ENCODE peak calls at places on chromosome 6, in six cellular contexts. K is tibial artery, O is psoas muscle, W is PC-3, S is mammary epithelial cell, R is left ventricle myocardium inferior. J is an unnamed sample.

GRCh38 chr6:7628479-7628878 is 38.5 kb downstream of the SNRNP48 start:
- DNase-seq in K (no peak), O (no peak), W (no peak), S (peak; percentile 48), R (no peak), J (no peak)

GRCh38 chr6:137261393-137262154 is 42.4 kb upstream of the IFNGR1 start:
- DNase-seq in K (no peak), O (no peak), W (peak; percentile 87), S (peak; percentile 69), R (no peak), J (no peak)

GRCh38 chr6:165559632-165560031 is 103.4 kb downstream of the PDE10A start:
- DNase-seq in K (no peak), O (no peak), W (no peak), S (no peak), R (no peak), J (no peak)

GRCh38 chr6:140051521-140052455 is 677.3 kb upstream of the CITED2 start:
- DNase-seq in K (no peak), O (no peak), W (peak; percentile 83), S (peak; percentile 95), R (no peak), J (no peak)

GRCh38 chr6:56540950-56541600 is 101.6 kb downstream of the DST start:
- DNase-seq in K (no peak), O (no peak), W (peak; percentile 32), S (no peak), R (no peak), J (no peak)

GRCh38 chr6:25413506-25413905 is 134.3 kb downstream of the CARMIL1 start:
- DNase-seq in K (no peak), O (no peak), W (no peak), S (no peak), R (no peak), J (no peak)

GRCh38 chr6:109383438-109383940 is 1.2 kb upstream of the CD164 start:
- DNase-seq in K (no peak), O (no peak), W (no peak), S (no peak), R (no peak), J (no peak)

GRCh38 chr6:36339156-36339555 is 2.5 kb upstream of the BNIP5 start:
- DNase-seq in K (no peak), O (no peak), W (no peak), S (no peak), R (no peak), J (no peak)

GRCh38 chr6:47655719-47656595 is 42.4 kb upstream of the ADGRF4 start:
- DNase-seq in K (no peak), O (no peak), W (peak; percentile 91), S (peak; percentile 87), R (no peak), J (no peak)

GRCh38 chr6:70636589-70636988 is 31.1 kb upstream of the SMAP1 start:
- DNase-seq in K (no peak), O (no peak), W (no peak), S (no peak), R (no peak), J (no peak)

GRCh38 chr6:27161946-27162603 is 85.4 kb upstream of the PRSS16 start:
- DNase-seq in K (no peak), O (no peak), W (peak; percentile 88), S (peak; percentile 77), R (no peak), J (no peak)

GRCh38 chr6:44131880-44132279 is 4.5 kb downstream of the TMEM63B start:
- DNase-seq in K (no peak), O (no peak), W (no peak), S (no peak), R (no peak), J (no peak)

GRCh38 chr6:137806914-137807682 is 60.0 kb upstream of the TNFAIP3 start:
- DNase-seq in K (no peak), O (no peak), W (no peak), S (no peak), R (no peak), J (no peak)

GRCh38 chr6:20707166-20707485 is 172.9 kb downstream of the CDKAL1 start:
- DNase-seq in K (no peak), O (no peak), W (no peak), S (no peak), R (no peak), J (no peak)

DNA sequence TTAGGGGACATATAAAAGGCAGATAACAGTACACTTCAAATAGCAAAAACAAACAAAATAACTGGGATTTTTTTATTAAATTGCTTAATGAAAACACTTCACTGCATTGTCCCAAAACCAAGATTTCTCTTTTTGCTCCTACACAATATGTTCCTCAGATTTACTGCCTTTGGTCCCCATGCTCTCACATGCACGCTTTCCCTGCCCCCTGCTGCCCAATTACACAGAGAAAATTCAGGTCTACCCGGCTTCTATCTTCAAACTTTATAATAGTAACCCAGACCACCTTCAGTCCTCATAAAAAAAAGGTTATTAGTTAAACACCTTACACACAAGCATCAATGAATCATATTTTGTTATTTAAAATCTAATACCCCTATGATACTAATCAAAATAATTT is 673.8 kb upstream of the HS3ST5 start:
- DNase-seq in K (no peak), O (no peak), W (no peak), S (no peak), R (no peak), J (no peak)
- H3K4me1 ChIP-seq in K (no peaks in the 10 kb centered on the region), O (no peaks in the 10 kb centered on the region), W (no peaks in the 10 kb centered on the region), S (no peaks in the 10 kb centered on the region), R (no peaks in the 10 kb centered on the region), J (no peaks in the 10 kb centered on the region)

GRCh38 chr6:259901-260508 is 32.3 kb upstream of the DUSP22 start:
- DNase-seq in K (no peak), O (no peak), W (no peak), S (no peak), R (no peak), J (no peak)
- H3K4me3 ChIP-seq in K (no peak overlapping the region), O (no peak overlapping the region), W (no peak overlapping the region), S (no peak overlapping the region), R (no peak overlapping the region), J (no peak overlapping the region)

DNA sequence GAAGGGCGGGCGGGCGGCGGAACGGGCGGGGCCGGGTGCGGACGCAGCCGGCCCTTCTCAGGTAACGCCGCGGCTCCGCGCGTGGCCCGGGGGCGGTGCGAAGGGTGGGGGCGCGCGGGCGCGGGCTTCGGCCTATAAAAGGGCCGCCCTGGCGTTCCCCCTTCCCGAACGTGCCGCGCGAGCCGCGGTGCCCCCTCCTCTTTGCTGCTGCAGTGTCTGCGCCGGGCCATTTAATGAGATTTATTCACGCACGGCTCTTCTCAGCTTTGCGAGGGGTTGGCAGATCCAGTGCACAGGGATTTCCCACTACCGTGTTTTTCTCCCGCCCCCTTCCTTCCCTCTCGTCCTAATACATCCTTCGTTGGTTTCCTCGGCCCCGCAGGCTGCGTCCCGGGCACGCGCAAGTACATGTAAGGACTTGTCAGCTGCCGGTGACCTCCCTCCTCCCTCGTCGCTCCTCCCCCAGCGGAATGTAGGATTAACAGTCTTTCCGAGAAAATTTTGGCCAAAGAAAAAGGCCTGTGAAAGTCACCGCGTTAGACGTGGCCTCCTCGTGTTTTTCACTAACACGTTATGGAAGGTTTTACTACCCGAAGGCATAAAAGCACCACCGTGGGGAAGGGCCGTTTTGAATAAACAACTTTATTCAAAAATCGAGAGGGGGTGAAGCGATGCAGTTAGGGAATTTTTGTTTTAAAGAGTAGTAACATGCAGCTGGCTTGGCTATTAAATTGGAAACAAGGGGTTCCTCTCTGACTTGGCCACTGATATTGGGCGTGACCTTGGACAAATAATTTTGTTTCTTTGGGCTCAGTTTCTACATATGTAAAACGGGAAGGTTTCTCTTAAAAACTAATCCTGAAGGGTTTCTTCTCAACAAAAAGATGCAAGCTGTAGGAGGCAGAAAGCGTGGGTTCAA is 977 bp upstream of the REV3L start:
- DNase-seq in K (peak; percentile 99), O (peak; percentile 95), W (peak; percentile 82), S (peak; percentile 91), R (peak; percentile 95), J (peak; percentile 97)
- H3K4me1 ChIP-seq in K (peaks cover 19% of the 10 kb centered on the region), O (peaks cover 42% of the 10 kb centered on the region), W (peaks cover 22% of the 10 kb centered on the region), S (peaks cover 21% of the 10 kb centered on the region), R (peaks cover 57% of the 10 kb centered on the region), J (no peaks in the 10 kb centered on the region)

GRCh38 chr6:89411019-89411268 is 1.1 kb downstream of the RRAGD start:
- DNase-seq in K (peak; percentile 27), O (no peak), W (no peak), S (peak; percentile 5), R (no peak), J (no peak)

GRCh38 chr6:89412071-89413005 is at the start of gene RRAGD:
- DNase-seq in K (peak; percentile 81), O (peak; percentile 88), W (peak; percentile 8), S (peak; percentile 14), R (peak; percentile 78), J (peak; percentile 82)

GRCh38 chr6:89411269-89412070 is 603 bp downstream of the RRAGD start:
- DNase-seq in K (peak; percentile 26), O (peak; percentile 88), W (no peak), S (peak; percentile 11), R (peak; percentile 44), J (no peak)

GRCh38 chr6:89409461-89410035 is 2.5 kb downstream of the RRAGD start:
- DNase-seq in K (no peak), O (no peak), W (no peak), S (no peak), R (peak; percentile 20), J (no peak)

GRCh38 chr6:89410231-89411018 is 1.6 kb downstream of the RRAGD start:
- DNase-seq in K (no peak), O (no peak), W (no peak), S (no peak), R (no peak), J (no peak)
- H3K4me3 ChIP-seq in K (peak overlapping the region; percentile 95), O (peak overlapping the region; percentile 90), W (no peak overlapping the region), S (peak overlapping the region; percentile 54), R (peak overlapping the region; percentile 88), J (peak overlapping the region; percentile 84)

GRCh38 chr6:154474636-154475428 is 35.7 kb downstream of the CNKSR3 start:
- DNase-seq in K (no peak), O (no peak), W (peak; percentile 51), S (peak; percentile 83), R (no peak), J (no peak)
- H3K4me1 ChIP-seq in K (peaks cover 12% of the 10 kb centered on the region), O (peaks cover 13% of the 10 kb centered on the region), W (peaks cover 15% of the 10 kb centered on the region), S (peaks cover 11% of the 10 kb centered on the region), R (peaks cover 56% of the 10 kb centered on the region), J (peaks cover 47% of the 10 kb centered on the region)

J was measured in right atrium auricular region.